ENCODE peak calls at places on chromosomes 16 and 17, in four cellular contexts. One of them, this sample, is unnamed. For H3K4me1, the result is how much of the 10 kb centered on the place peaks cover.

GRCh38 chr16:70422543-70422942 is 16.4 kb downstream of the ST3GAL2 start:
- DNase-seq in cardiac muscle cell: no peak
- DNase-seq in sigmoid colon: no peak
- DNase-seq in GM23248: no peak
- DNase-seq in this sample: no peak

GRCh38 chr17:67655478-67656148 is 62.1 kb upstream of the NOL11 start:
- DNase-seq in GM23248: no peak
- DNase-seq in cardiac muscle cell: no peak
- DNase-seq in sigmoid colon: no peak
- DNase-seq in this sample: no peak

GRCh38 chr16:57367111-57367752 is 5.1 kb upstream of the CX3CL1 start:
- DNase-seq in GM23248: peak
- DNase-seq in sigmoid colon: no peak
- DNase-seq in cardiac muscle cell: no peak
- DNase-seq in this sample: peak

GRCh38 chr16:81539009-81539820 is 94.6 kb downstream of the CMIP start:
- DNase-seq in cardiac muscle cell: no peak
- DNase-seq in GM23248: peak
- DNase-seq in sigmoid colon: no peak
- DNase-seq in this sample: no peak

GRCh38 chr17:46958192-46958591 is 20.9 kb downstream of the RPRML start:
- DNase-seq in sigmoid colon: no peak
- DNase-seq in cardiac muscle cell: no peak
- DNase-seq in GM23248: no peak
- DNase-seq in this sample: no peak

GRCh38 chr16:59878479-59878878 is 1144.4 kb upstream of the GOT2 start:
- DNase-seq in GM23248: peak
- DNase-seq in sigmoid colon: no peak
- DNase-seq in cardiac muscle cell: peak
- DNase-seq in this sample: no peak

GRCh38 chr17:82941021-82942001 is 101.5 kb upstream of the ZNF750 start:
- DNase-seq in GM23248: no peak
- DNase-seq in sigmoid colon: peak
- DNase-seq in cardiac muscle cell: no peak
- DNase-seq in this sample: peak

GRCh38 chr17:55237268-55237667 is 27.5 kb upstream of the HLF start:
- DNase-seq in cardiac muscle cell: no peak
- DNase-seq in sigmoid colon: no peak
- DNase-seq in GM23248: peak
- DNase-seq in this sample: no peak

GRCh38 chr16:53848950-53849349 is 145.0 kb downstream of the FTO start:
- DNase-seq in GM23248: no peak
- DNase-seq in sigmoid colon: no peak
- DNase-seq in cardiac muscle cell: no peak
- DNase-seq in this sample: no peak

GRCh38 chr16:56871172-56871593 is 6.2 kb downstream of the SLC12A3 start:
- DNase-seq in GM23248: peak
- DNase-seq in cardiac muscle cell: no peak
- DNase-seq in sigmoid colon: no peak
- DNase-seq in this sample: peak

GRCh38 chr17:28807925-28808641 is 34.5 kb downstream of the FAM222B start:
- DNase-seq in cardiac muscle cell: no peak
- DNase-seq in sigmoid colon: no peak
- DNase-seq in GM23248: peak
- DNase-seq in this sample: peak

GRCh38 chr17:81999587-81999974 is 22.2 kb downstream of the ASPSCR1 start:
- DNase-seq in sigmoid colon: no peak
- DNase-seq in cardiac muscle cell: no peak
- DNase-seq in GM23248: no peak
- DNase-seq in this sample: no peak

GRCh38 chr17:57086069-57086930 is 1.3 kb downstream of the AKAP1 start:
- DNase-seq in GM23248: peak
- DNase-seq in cardiac muscle cell: peak
- DNase-seq in sigmoid colon: peak
- DNase-seq in this sample: peak

GRCh38 chr16:89285381-89285780 is 67.9 kb downstream of the ZNF778 start:
- DNase-seq in GM23248: no peak
- DNase-seq in sigmoid colon: no peak
- DNase-seq in cardiac muscle cell: no peak
- DNase-seq in this sample: no peak

GRCh38 chr17:418421-418751 is 65.8 kb upstream of the RPH3AL start:
- DNase-seq in sigmoid colon: no peak
- DNase-seq in GM23248: no peak
- DNase-seq in cardiac muscle cell: no peak
- DNase-seq in this sample: no peak

GRCh38 chr16:69773255-69773947 is 11.3 kb downstream of the WWP2 start:
- DNase-seq in GM23248: no peak
- DNase-seq in sigmoid colon: no peak
- DNase-seq in cardiac muscle cell: no peak
- DNase-seq in this sample: no peak

GRCh38 chr17:14396542-14396941 is 95.7 kb downstream of the HS3ST3B1 start:
- DNase-seq in GM23248: peak
- DNase-seq in cardiac muscle cell: no peak
- DNase-seq in sigmoid colon: no peak
- DNase-seq in this sample: no peak

GRCh38 chr17:50947844-50948514 is 81.8 kb upstream of the TOB1 start:
- DNase-seq in GM23248: no peak
- DNase-seq in cardiac muscle cell: no peak
- DNase-seq in sigmoid colon: peak
- DNase-seq in this sample: peak

GRCh38 chr16:29860218-29860617 is 2.8 kb downstream of the CDIPT start:
- DNase-seq in cardiac muscle cell: no peak
- DNase-seq in sigmoid colon: no peak
- DNase-seq in GM23248: no peak
- DNase-seq in this sample: no peak

GRCh38 chr16:86821933-86822332 is 243.6 kb downstream of the FOXL1 start:
- DNase-seq in GM23248: no peak
- DNase-seq in sigmoid colon: no peak
- DNase-seq in cardiac muscle cell: no peak
- DNase-seq in this sample: no peak

GRCh38 chr16:61237804-61238485 is 798.3 kb downstream of the CDH8 start:
- DNase-seq in GM23248: no peak
- DNase-seq in sigmoid colon: no peak
- DNase-seq in cardiac muscle cell: no peak
- DNase-seq in this sample: no peak

GRCh38 chr16:83903739-83904138 is 4.8 kb downstream of the MLYCD start:
- DNase-seq in GM23248: peak
- DNase-seq in sigmoid colon: peak
- DNase-seq in cardiac muscle cell: peak
- DNase-seq in this sample: peak

GRCh38 chr16:29745853-29746345 is at the start of gene C16orf54:
- DNase-seq in sigmoid colon: peak
- DNase-seq in GM23248: no peak
- DNase-seq in cardiac muscle cell: no peak
- DNase-seq in this sample: peak

GRCh38 chr17:8062435-8062806 is 23.6 kb downstream of the ALOX15B start:
- DNase-seq in sigmoid colon: no peak
- DNase-seq in cardiac muscle cell: no peak
- DNase-seq in GM23248: peak
- DNase-seq in this sample: no peak

GRCh38 chr16:10321407-10322397 is 64.2 kb upstream of the ATF7IP2 start:
- DNase-seq in cardiac muscle cell: no peak
- DNase-seq in GM23248: no peak
- DNase-seq in sigmoid colon: no peak
- DNase-seq in this sample: no peak

GRCh38 chr17:65441053-65441635 is 120.3 kb downstream of the AXIN2 start:
- DNase-seq in sigmoid colon: no peak
- DNase-seq in GM23248: no peak
- DNase-seq in cardiac muscle cell: no peak
- DNase-seq in this sample: no peak

GRCh38 chr16:86104537-86105048 is 205.6 kb downstream of the IRF8 start:
- DNase-seq in cardiac muscle cell: no peak
- DNase-seq in sigmoid colon: peak
- DNase-seq in GM23248: no peak
- DNase-seq in this sample: no peak

GRCh38 chr17:73363788-73364522 is 52.2 kb upstream of the CDC42EP4 start:
- DNase-seq in cardiac muscle cell: no peak
- DNase-seq in sigmoid colon: no peak
- DNase-seq in GM23248: no peak
- DNase-seq in this sample: peak

GRCh38 chr17:34579979-34580684 is 750 bp downstream of the TMEM132E start:
- DNase-seq in sigmoid colon: no peak
- DNase-seq in GM23248: peak
- DNase-seq in cardiac muscle cell: peak
- DNase-seq in this sample: peak

GRCh38 chr16:3951861-3952332 is 71.4 kb upstream of the CREBBP start:
- DNase-seq in GM23248: peak
- DNase-seq in cardiac muscle cell: no peak
- DNase-seq in sigmoid colon: no peak
- DNase-seq in this sample: no peak

GRCh38 chr17:32350662-32351418 is 883 bp downstream of the ZNF207 start:
- DNase-seq in sigmoid colon: no peak
- DNase-seq in GM23248: peak
- DNase-seq in cardiac muscle cell: peak
- DNase-seq in this sample: peak

GRCh38 chr16:48272837-48273421 is 25.6 kb upstream of the ABCC11 start:
- DNase-seq in cardiac muscle cell: no peak
- DNase-seq in GM23248: no peak
- DNase-seq in sigmoid colon: no peak
- DNase-seq in this sample: no peak

GRCh38 chr16:56956076-56956475 is 5.7 kb upstream of the CETP start:
- DNase-seq in GM23248: no peak
- DNase-seq in cardiac muscle cell: no peak
- DNase-seq in sigmoid colon: no peak
- DNase-seq in this sample: no peak

GRCh38 chr16:49890876-49891275 is 35.0 kb upstream of the ZNF423 start:
- DNase-seq in cardiac muscle cell: peak
- DNase-seq in GM23248: peak
- DNase-seq in sigmoid colon: no peak
- DNase-seq in this sample: peak

GRCh38 chr16:58733248-58733670 is 857 bp downstream of the GOT2 start:
- DNase-seq in cardiac muscle cell: no peak
- DNase-seq in sigmoid colon: no peak
- DNase-seq in GM23248: peak
- DNase-seq in this sample: peak

GRCh38 chr16:75203667-75204409 is 3.1 kb downstream of the CTRB2 start:
- DNase-seq in sigmoid colon: peak
- DNase-seq in GM23248: no peak
- DNase-seq in cardiac muscle cell: no peak
- DNase-seq in this sample: peak

GRCh38 chr16:30470170-30470512 is 2.4 kb upstream of the ITGAL start:
- DNase-seq in GM23248: no peak
- DNase-seq in sigmoid colon: no peak
- DNase-seq in cardiac muscle cell: no peak
- DNase-seq in this sample: no peak

GRCh38 chr17:5370411-5370810 is 49.1 kb downstream of the NUP88 start:
- DNase-seq in GM23248: no peak
- DNase-seq in cardiac muscle cell: no peak
- DNase-seq in sigmoid colon: no peak
- DNase-seq in this sample: no peak

GRCh38 chr16:80541306-80541694 is 507 bp downstream of the DYNLRB2 start:
- DNase-seq in cardiac muscle cell: no peak
- DNase-seq in GM23248: peak
- DNase-seq in sigmoid colon: no peak
- DNase-seq in this sample: no peak

GRCh38 chr17:17723354-17724261 is 42.4 kb downstream of the RAI1 start:
- DNase-seq in sigmoid colon: no peak
- DNase-seq in cardiac muscle cell: peak
- DNase-seq in GM23248: peak
- DNase-seq in this sample: no peak

GRCh38 chr17:17722906-17723353 is 41.7 kb downstream of the RAI1 start:
- DNase-seq in cardiac muscle cell: no peak
- DNase-seq in sigmoid colon: no peak
- DNase-seq in GM23248: no peak
- DNase-seq in this sample: no peak

GRCh38 chr17:17724307-17724921 is 43.2 kb downstream of the RAI1 start:
- DNase-seq in cardiac muscle cell: peak
- DNase-seq in sigmoid colon: no peak
- DNase-seq in GM23248: peak
- DNase-seq in this sample: no peak

GRCh38 chr17:17721140-17721668 is 39.9 kb downstream of the RAI1 start:
- DNase-seq in GM23248: no peak
- DNase-seq in sigmoid colon: no peak
- DNase-seq in cardiac muscle cell: no peak
- DNase-seq in this sample: no peak

GRCh38 chr17:17722081-17722905 is 41.0 kb downstream of the RAI1 start:
- DNase-seq in GM23248: peak
- DNase-seq in cardiac muscle cell: peak
- DNase-seq in sigmoid colon: no peak
- DNase-seq in this sample: no peak
- H3K4me3 ChIP-seq in GM23248: peak
- H3K4me3 ChIP-seq in cardiac muscle cell: peak
- H3K4me3 ChIP-seq in sigmoid colon: peak
- H3K4me3 ChIP-seq in this sample: no peak

GRCh38 chr17:76546556-76547182 is 6.8 kb downstream of the PRCD start:
- DNase-seq in cardiac muscle cell: no peak
- DNase-seq in sigmoid colon: no peak
- DNase-seq in GM23248: peak
- DNase-seq in this sample: peak
- H3K4me1 ChIP-seq in cardiac muscle cell: under half
- H3K4me1 ChIP-seq in sigmoid colon: under half
- H3K4me1 ChIP-seq in GM23248: under half
- H3K4me1 ChIP-seq in this sample: half or more

DNA sequence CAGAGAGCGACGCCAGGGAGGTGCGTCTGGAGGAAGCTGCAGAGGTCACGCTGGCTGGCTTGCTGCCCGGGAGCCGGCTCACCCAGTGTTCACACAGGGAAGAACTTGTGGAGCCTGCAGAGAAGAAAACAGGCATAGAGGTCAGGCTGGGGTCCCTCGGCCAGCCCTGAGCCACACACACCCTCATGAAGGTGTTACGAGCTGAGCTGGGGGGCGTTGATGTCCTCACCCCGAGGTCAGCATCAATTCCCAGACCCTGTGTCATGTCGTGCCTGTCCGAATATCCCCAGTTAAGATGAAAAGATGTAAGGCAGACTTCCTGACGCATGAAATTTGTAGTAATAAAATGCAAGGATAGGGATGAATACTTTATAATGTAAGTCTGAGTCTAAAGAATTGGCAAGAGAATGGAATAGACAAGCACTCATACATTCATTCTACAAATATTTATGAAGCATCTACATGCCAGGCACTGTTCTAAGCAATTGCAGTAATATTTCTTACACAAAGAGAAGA is 77.1 kb downstream of the USP31 start:
- DNase-seq in sigmoid colon: peak
- DNase-seq in cardiac muscle cell: no peak
- DNase-seq in GM23248: peak
- DNase-seq in this sample: peak
- H3K4me3 ChIP-seq in sigmoid colon: no peak
- H3K4me3 ChIP-seq in cardiac muscle cell: no peak
- H3K4me3 ChIP-seq in GM23248: peak
- H3K4me3 ChIP-seq in this sample: no peak

DNA sequence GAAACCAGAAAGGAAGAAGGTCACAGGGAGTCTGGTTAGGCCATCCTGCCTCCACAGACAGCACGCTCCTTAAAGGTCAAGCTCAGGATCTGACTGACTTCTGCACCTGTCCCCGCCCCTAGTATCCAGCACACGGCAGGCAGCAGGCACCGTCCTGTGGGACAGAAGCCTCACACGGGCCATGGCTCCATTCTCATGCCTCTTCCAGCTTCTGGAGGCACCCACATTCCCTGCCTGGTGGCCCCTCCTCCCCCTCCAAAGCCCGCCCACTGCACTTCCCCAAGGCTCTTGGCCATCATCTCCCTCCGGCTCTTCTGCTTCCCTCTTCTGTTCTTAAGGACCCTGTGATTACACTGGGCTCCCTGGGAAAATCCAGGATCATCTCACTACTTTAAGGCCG is 3.6 kb downstream of the CANT1 start:
- DNase-seq in cardiac muscle cell: no peak
- DNase-seq in sigmoid colon: peak
- DNase-seq in GM23248: no peak
- DNase-seq in this sample: no peak
- H3K4me1 ChIP-seq in cardiac muscle cell: under half
- H3K4me1 ChIP-seq in sigmoid colon: under half
- H3K4me1 ChIP-seq in GM23248: under half
- H3K4me1 ChIP-seq in this sample: under half

This sample was measured in body of pancreas.